ENCODE peak calls at places on chromosomes 7 and 10, in five cellular contexts. E is lower lobe of right lung, C is hepatocyte, G is HFF-Myc, V is stomach. D is an unnamed sample.

GRCh38 chr7:47407821-47408674 is 173.9 kb downstream of the TNS3 start:
- DNase-seq in C (no peak), G (no peak), V (peak), E (no peak), D (no peak)

GRCh38 chr7:44307301-44307900 is 18.0 kb downstream of the CAMK2B start:
- DNase-seq in G (peak), E (no peak), V (peak), C (no peak), D (peak)

GRCh38 chr7:36153571-36154097 is 580 bp downstream of the EEPD1 start:
- DNase-seq in V (no peak), C (no peak), E (peak), G (no peak), D (no peak)

GRCh38 chr7:139539231-139539630 is 15.7 kb downstream of the CLEC2L start:
- DNase-seq in V (no peak), C (no peak), G (no peak), E (no peak), D (no peak)

GRCh38 chr10:104334965-104335650 is 3.2 kb downstream of the ITPRIP start:
- DNase-seq in C (no peak), G (no peak), E (no peak), V (no peak), D (no peak)

GRCh38 chr7:149834601-149835000 is 3.6 kb upstream of the ZNF862 start:
- DNase-seq in E (no peak), V (no peak), C (no peak), G (no peak), D (no peak)

GRCh38 chr7:108415821-108416536 is 40.3 kb downstream of the NRCAM start:
- DNase-seq in V (no peak), G (no peak), E (no peak), C (no peak), D (no peak)

GRCh38 chr7:134992626-134993179 is 6.4 kb downstream of the AGBL3 start:
- DNase-seq in V (no peak), E (no peak), C (peak), G (no peak), D (no peak)

GRCh38 chr10:129517680-129518057 is 50.6 kb downstream of the MGMT start:
- DNase-seq in C (no peak), E (no peak), V (no peak), G (no peak), D (no peak)

GRCh38 chr10:17847586-17848296 is 38.6 kb downstream of the MRC1 start:
- DNase-seq in C (peak), V (no peak), G (no peak), E (no peak), D (no peak)

GRCh38 chr7:154371424-154371823 is 319.2 kb downstream of the DPP6 start:
- DNase-seq in G (no peak), C (no peak), V (no peak), E (no peak), D (no peak)

GRCh38 chr10:110597476-110597875 is 30.0 kb downstream of the SMC3 start:
- DNase-seq in V (no peak), C (no peak), G (no peak), E (no peak), D (no peak)
- H3K4me3 ChIP-seq in V (no peak), C (no peak), G (no peak), E (no peak), D (no peak)

DNA sequence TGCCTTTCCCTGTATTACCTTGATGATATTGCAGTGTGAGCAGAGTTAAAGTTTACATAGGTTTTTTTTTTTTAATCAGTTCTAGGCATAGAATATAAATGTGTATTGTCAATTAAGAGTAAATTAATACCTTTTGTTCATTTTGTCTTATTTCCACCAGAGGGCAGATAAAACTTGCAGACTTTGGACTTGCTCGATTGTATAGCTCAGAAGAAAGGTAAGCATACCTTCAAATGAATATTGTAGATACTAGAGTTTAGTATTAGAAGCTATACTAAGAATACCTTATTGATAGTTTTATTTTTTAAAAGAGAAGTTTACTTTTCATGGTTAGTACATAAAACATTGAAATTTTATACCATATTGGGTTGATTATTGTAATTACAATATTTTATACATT is 86.8 kb downstream of the MPLKIP start:
- DNase-seq in E (no peak), G (no peak), C (no peak), V (no peak), D (no peak)
- TF ChIP-seq CTCF in E (no peak), G (no peak), C (peak), V (no peak), D (peak)

GRCh38 chr10:50540826-50541122 is 83.0 kb downstream of the SGMS1 start:
- DNase-seq in V (no peak), G (no peak), E (no peak), C (no peak), D (no peak)

GRCh38 chr10:50541317-50541716 is 82.4 kb downstream of the SGMS1 start:
- DNase-seq in V (no peak), C (no peak), G (no peak), E (no peak), D (no peak)

GRCh38 chr10:50538473-50539398 is 85.0 kb downstream of the SGMS1 start:
- DNase-seq in C (no peak), G (no peak), V (peak), E (no peak), D (no peak)

GRCh38 chr10:50541921-50542320 is 81.8 kb downstream of the SGMS1 start:
- DNase-seq in V (no peak), C (no peak), G (no peak), E (no peak), D (no peak)

GRCh38 chr10:50540069-50540825 is 83.5 kb downstream of the SGMS1 start:
- DNase-seq in E (no peak), G (no peak), V (no peak), C (no peak), D (no peak)
- H3K4me3 ChIP-seq in E (no peak), G (no peak), V (no peak), C (no peak), D (no peak)

DNA sequence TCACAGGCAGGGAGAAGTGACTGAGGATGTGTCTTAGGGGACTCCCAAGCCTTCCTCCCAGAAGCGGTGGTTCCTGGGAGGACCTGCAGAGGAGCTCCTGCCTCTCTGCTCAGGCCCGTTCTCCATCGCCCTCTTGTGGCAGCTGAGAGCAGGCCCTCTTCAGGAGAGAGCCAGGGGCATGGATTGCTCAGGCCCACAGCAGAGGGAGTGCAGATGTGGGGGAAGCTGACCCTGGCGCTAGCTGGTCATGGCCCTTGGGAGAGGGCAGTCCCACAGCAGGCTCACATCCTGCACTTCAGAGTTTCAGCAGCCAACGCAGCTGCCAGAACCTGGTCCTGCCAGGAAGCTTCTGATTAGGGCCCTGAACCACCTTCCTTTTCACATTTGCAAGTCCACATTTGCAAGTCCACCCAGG is 94.8 kb upstream of the TARP start:
- DNase-seq in G (peak), E (peak), C (peak), V (peak), D (peak)
- TF ChIP-seq CTCF in G (peak), E (peak), C (peak), V (peak), D (peak)

GRCh38 chr7:17298102-17298839 is at the start of gene AHR:
- DNase-seq in E (peak), V (peak), C (peak), G (peak), D (peak)

GRCh38 chr7:17299477-17299991 is 1.1 kb downstream of the AHR start:
- DNase-seq in C (peak), G (no peak), V (no peak), E (no peak), D (no peak)

GRCh38 chr7:17298840-17299476 is 506 bp downstream of the AHR start:
- DNase-seq in C (peak), G (no peak), E (peak), V (peak), D (no peak)

GRCh38 chr7:17301491-17302101 is 3.1 kb downstream of the AHR start:
- DNase-seq in G (no peak), C (peak), V (peak), E (no peak), D (no peak)

DNA sequence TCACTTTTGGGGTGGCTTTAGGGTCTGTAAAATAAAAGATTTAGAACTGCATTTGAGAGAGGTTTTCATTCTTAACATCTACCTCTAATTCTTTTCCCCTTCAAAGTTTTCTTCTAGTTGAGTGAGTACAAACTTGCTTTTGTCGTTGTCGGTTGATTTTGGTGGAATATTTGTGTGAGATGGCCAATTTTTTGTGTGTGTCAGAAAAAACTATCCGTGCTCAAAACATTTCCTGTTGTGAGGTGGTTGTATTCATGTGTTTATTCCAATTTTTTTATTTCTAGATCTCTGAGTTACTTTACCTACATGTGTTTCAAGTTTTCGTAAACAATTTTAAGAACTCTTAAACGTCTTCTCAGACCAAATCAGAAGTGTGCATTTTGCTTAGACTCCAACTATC is 1.6 kb downstream of the AHR start:
- DNase-seq in V (no peak), G (no peak), E (no peak), C (no peak), D (no peak)
- H3K4me3 ChIP-seq in V (peak), G (peak), E (peak), C (peak), D (peak)

GRCh38 chr7:155371331-155371883 is 73.7 kb downstream of the INSIG1 start:
- DNase-seq in G (no peak), C (no peak), V (no peak), E (peak), D (no peak)

GRCh38 chr7:155372782-155373358 is 75.2 kb downstream of the INSIG1 start:
- DNase-seq in V (no peak), E (no peak), G (no peak), C (no peak), D (no peak)

GRCh38 chr7:155369766-155370165 is 72.1 kb downstream of the INSIG1 start:
- DNase-seq in G (no peak), C (no peak), E (peak), V (no peak), D (no peak)

GRCh38 chr7:155373359-155374273 is 75.9 kb downstream of the INSIG1 start:
- DNase-seq in E (no peak), C (no peak), G (no peak), V (no peak), D (no peak)

DNA sequence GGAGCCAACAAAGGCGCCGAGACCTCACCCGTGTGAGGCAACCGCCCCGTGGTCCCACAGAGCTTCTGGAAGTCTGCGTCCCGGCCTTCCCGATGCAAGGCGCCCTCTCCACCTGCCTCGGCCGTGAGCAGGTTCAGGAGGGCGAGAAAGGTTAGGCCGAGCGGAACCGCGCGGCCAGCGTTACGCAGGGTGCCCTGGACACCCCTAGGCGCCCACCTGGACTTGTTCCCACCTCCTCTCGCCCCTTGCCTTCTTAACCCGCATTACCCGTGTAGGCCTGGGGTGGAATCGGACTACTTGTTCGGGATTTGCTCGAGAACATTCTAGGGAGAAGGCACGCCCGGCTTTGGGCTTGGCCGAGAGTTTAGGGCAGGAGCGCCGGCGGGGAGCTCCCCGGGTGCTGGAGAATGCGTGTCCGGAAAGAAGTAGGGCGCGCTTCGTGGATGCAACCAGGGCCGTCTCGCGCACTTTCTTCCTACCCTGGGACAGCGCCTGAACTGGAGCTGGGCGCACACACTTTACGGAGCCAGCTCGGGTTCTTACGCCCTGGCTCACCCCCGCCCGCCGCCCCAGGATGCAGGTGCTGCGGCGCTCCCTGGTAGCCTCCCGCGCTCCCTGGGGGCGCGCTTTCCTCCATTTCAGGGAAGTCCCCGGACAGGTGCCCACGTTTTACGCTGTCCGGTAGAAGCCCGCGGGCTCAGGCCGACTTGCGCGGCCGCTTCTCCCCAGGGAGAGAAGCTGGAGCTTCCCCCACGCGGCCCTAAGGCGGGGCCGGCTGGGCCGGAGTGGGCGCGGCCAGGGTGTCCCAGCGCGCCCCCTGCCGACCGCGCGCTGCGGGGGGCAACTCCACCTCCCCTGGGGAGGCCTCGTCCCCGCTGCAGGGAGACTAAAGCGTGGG is 74.5 kb downstream of the INSIG1 start:
- DNase-seq in V (no peak), G (no peak), E (peak), C (peak), D (no peak)
- TF ChIP-seq CTCF in V (no peak), G (peak), E (peak), C (peak), D (peak)

GRCh38 chr7:54546081-54546985 is 4.2 kb downstream of the VSTM2A start:
- DNase-seq in V (no peak), G (no peak), E (no peak), C (peak), D (no peak)
- H3K4me3 ChIP-seq in V (peak), G (no peak), E (no peak), C (no peak), D (peak)

GRCh38 chr10:85111271-85111670 is 782.9 kb downstream of the CCSER2 start:
- DNase-seq in G (no peak), V (no peak), E (no peak), C (no peak), D (no peak)

GRCh38 chr10:85100495-85100894 is 772.1 kb downstream of the CCSER2 start:
- DNase-seq in E (no peak), C (no peak), G (no peak), V (no peak), D (no peak)

GRCh38 chr10:85105614-85106013 is 777.2 kb downstream of the CCSER2 start:
- DNase-seq in E (no peak), V (no peak), C (peak), G (no peak), D (no peak)
- TF ChIP-seq CTCF in E (no peak), V (no peak), C (peak), G (no peak), D (peak)

GRCh38 chr7:28564755-28565374 is 152.5 kb downstream of the CREB5 start:
- DNase-seq in E (no peak), G (no peak), C (no peak), V (no peak), D (no peak)

GRCh38 chr7:28560771-28561170 is 148.5 kb downstream of the CREB5 start:
- DNase-seq in E (no peak), C (no peak), G (no peak), V (no peak), D (no peak)

GRCh38 chr7:28570970-28571288 is 158.6 kb downstream of the CREB5 start:
- DNase-seq in C (no peak), E (no peak), V (no peak), G (no peak), D (no peak)

GRCh38 chr7:28570113-28570969 is 158.0 kb downstream of the CREB5 start:
- DNase-seq in G (no peak), C (no peak), E (no peak), V (no peak), D (peak)

GRCh38 chr7:28565990-28566389 is 153.7 kb downstream of the CREB5 start:
- DNase-seq in G (no peak), E (no peak), V (no peak), C (no peak), D (no peak)
- H3K4me3 ChIP-seq in G (no peak), E (no peak), V (no peak), C (no peak), D (no peak)

GRCh38 chr7:25950488-25951413 is 201.2 kb upstream of the NFE2L3 start:
- DNase-seq in C (peak), V (peak), E (peak), G (no peak), D (peak)
- TF ChIP-seq CTCF in C (no peak), V (no peak), E (no peak), G (no peak), D (no peak)

D was measured in kidney epithelial cell.